ENCODE peak calls at places on chromosomes 7 and 10, in nine cellular contexts. G is right atrium auricular region; E is upper lobe of right lung; C is PC-3; B is K562; M is transverse colon; P is A549; W is CD8-positive, alpha-beta T cell; V is gastrocnemius medialis. H is an unnamed sample.

GRCh38 chr10:29811751-29812427 is 177.1 kb upstream of the SVIL start:
- DNase-seq in V (peak; percentile 89), P (peak; percentile 33), C (peak; percentile 79), E (no peak), M (peak; percentile 50), W (no peak), G (no peak), B (no peak), H (no peak)

GRCh38 chr10:103463456-103463855 is 4.8 kb upstream of the CALHM1 start:
- DNase-seq in P (no peak), M (no peak), C (no peak), V (no peak), G (no peak), B (no peak), W (no peak), E (no peak), H (no peak)

GRCh38 chr7:43175525-43176200 is 63.2 kb downstream of the HECW1 start:
- DNase-seq in W (no peak), B (no peak), G (no peak), E (no peak), M (no peak), C (no peak), V (no peak), P (no peak), H (no peak)

GRCh38 chr7:8408871-8409270 is 24.5 kb upstream of the NXPH1 start:
- DNase-seq in C (no peak), B (no peak), M (no peak), G (no peak), V (no peak), W (no peak), E (no peak), P (no peak), H (no peak)

GRCh38 chr10:97764519-97764931 is 7.3 kb downstream of the SFRP5 start:
- DNase-seq in P (no peak), M (no peak), W (no peak), E (no peak), V (no peak), G (no peak), B (no peak), C (no peak), H (no peak)

GRCh38 chr7:43869898-43870240 is 552 bp upstream of the MRPS24 start:
- DNase-seq in M (peak; percentile 26), V (peak; percentile 52), B (no peak), E (no peak), C (peak; percentile 87), G (no peak), W (no peak), P (peak; percentile 28), H (no peak)

GRCh38 chr7:79284226-79284625 is 169.2 kb downstream of the MAGI2 start:
- DNase-seq in B (no peak), W (no peak), M (no peak), V (no peak), G (no peak), E (no peak), C (no peak), P (no peak), H (no peak)

GRCh38 chr10:24483701-24484100 is 240.0 kb downstream of the ARHGAP21 start:
- DNase-seq in V (peak; percentile 51), C (peak; percentile 91), B (no peak), G (no peak), M (peak; percentile 81), W (no peak), E (peak; percentile 77), P (peak; percentile 91), H (peak; percentile 15)

GRCh38 chr7:39753823-39754325 is 130.5 kb downstream of the RALA start:
- DNase-seq in G (no peak), B (no peak), W (no peak), M (no peak), C (no peak), E (no peak), P (no peak), V (no peak), H (no peak)

GRCh38 chr7:135748770-135749169 is at the start of gene FAM180A:
- DNase-seq in G (no peak), W (no peak), C (no peak), V (peak; percentile 46), E (no peak), B (no peak), P (no peak), M (peak; percentile 31), H (no peak)

GRCh38 chr10:51092402-51092801 is 18.1 kb downstream of the PRKG1 start:
- DNase-seq in P (no peak), V (peak; percentile 79), C (peak; percentile 79), G (peak; percentile 75), E (no peak), W (no peak), M (peak; percentile 63), B (no peak), H (no peak)

GRCh38 chr10:131681656-131682055 is 219.2 kb upstream of the PPP2R2D start:
- DNase-seq in M (no peak), V (no peak), W (no peak), E (peak; percentile 22), C (no peak), G (no peak), B (no peak), P (no peak), H (no peak)

GRCh38 chr10:131683941-131684340 is 216.9 kb upstream of the PPP2R2D start:
- DNase-seq in E (no peak), W (no peak), C (no peak), B (no peak), V (no peak), P (no peak), G (no peak), M (no peak), H (no peak)

GRCh38 chr10:131681122-131681521 is 219.7 kb upstream of the PPP2R2D start:
- DNase-seq in C (no peak), V (no peak), G (no peak), P (no peak), W (no peak), M (no peak), B (no peak), E (peak; percentile 41), H (no peak)

GRCh38 chr10:131683281-131683861 is 217.4 kb upstream of the PPP2R2D start:
- DNase-seq in C (no peak), B (no peak), G (no peak), P (no peak), V (no peak), W (no peak), E (peak; percentile 48), M (no peak), H (no peak)

DNA sequence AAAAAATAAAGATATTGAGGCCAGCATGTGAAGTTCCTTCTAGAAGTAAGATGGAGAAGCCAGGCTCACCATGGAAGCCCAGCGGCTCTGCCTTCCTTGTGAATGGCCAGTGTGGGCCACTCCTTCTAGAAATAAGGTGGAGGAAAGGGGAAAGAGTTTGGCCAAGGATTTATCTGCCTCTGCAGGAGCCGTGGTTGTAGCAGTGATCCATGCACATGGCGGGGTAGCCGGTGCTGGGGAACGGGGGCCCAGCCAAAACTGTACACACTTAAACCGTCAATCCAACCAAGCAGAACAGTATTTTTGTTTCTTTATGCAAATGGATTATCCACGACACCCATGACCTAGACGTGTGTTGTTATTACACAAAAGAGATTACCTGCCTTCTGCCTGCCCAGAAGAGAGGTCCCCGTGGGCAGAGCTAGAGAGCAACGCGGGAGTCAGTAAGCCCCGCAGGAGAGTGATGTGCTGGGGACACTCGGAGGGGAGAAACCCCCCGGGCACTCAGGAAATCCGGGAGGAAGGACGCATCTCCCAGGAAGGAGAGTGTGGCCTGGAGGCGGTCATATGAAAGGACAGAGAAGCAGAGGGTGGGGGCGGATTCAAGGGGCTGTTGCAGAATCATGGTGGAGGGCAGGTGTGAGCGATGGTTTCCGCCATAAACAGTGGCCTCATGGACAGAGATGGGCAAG is 218.4 kb upstream of the PPP2R2D start:
- DNase-seq in W (no peak), G (no peak), V (no peak), E (peak; percentile 38), B (no peak), P (no peak), M (no peak), C (no peak), H (no peak)
- H3K9me3 ChIP-seq in W (no peaks in the 10 kb centered on the region), G (no peaks in the 10 kb centered on the region), V (no peaks in the 10 kb centered on the region), E (no peaks in the 10 kb centered on the region), B (no peaks in the 10 kb centered on the region), P (no peaks in the 10 kb centered on the region), M (no peaks in the 10 kb centered on the region), C (no peaks in the 10 kb centered on the region), H (peaks cover 17% of the 10 kb centered on the region)

DNA sequence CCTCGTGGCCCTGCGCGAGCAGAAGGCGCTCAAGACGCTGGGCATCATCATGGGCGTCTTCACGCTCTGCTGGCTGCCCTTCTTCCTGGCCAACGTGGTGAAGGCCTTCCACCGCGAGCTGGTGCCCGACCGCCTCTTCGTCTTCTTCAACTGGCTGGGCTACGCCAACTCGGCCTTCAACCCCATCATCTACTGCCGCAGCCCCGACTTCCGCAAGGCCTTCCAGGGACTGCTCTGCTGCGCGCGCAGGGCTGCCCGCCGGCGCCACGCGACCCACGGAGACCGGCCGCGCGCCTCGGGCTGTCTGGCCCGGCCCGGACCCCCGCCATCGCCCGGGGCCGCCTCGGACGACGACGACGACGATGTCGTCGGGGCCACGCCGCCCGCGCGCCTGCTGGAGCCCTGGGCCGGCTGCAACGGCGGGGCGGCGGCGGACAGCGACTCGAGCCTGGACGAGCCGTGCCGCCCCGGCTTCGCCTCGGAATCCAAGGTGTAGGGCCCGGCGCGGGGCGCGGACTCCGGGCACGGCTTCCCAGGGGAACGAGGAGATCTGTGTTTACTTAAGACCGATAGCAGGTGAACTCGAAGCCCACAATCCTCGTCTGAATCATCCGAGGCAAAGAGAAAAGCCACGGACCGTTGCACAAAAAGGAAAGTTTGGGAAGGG is 1.5 kb downstream of the ADRB1 start:
- DNase-seq in G (no peak), V (no peak), W (no peak), E (peak; percentile 76), M (peak; percentile 23), B (no peak), P (no peak), C (peak; percentile 11), H (peak; percentile 31)
- H3K4me3 ChIP-seq in G (peak overlapping the region; percentile 69), V (no peak overlapping the region), W (peak overlapping the region; percentile 15), E (peak overlapping the region; percentile 55), M (peak overlapping the region; percentile 33), B (no peak overlapping the region), P (no peak overlapping the region), C (peak overlapping the region; percentile 52), H (peak overlapping the region; percentile 37)

GRCh38 chr10:124713679-124714298 is 30.4 kb downstream of the FAM53B start:
- DNase-seq in B (no peak), M (no peak), W (no peak), V (no peak), P (no peak), G (no peak), C (no peak), E (no peak), H (no peak)
- H3K4me1 ChIP-seq in B (peaks cover 33% of the 10 kb centered on the region), M (peaks cover 33% of the 10 kb centered on the region), W (peaks cover 55% of the 10 kb centered on the region), V (peaks cover 61% of the 10 kb centered on the region), P (peaks cover 6% of the 10 kb centered on the region), G (no peaks in the 10 kb centered on the region), C (peaks cover 8% of the 10 kb centered on the region), E (peaks cover 51% of the 10 kb centered on the region), H (no peaks in the 10 kb centered on the region)

DNA sequence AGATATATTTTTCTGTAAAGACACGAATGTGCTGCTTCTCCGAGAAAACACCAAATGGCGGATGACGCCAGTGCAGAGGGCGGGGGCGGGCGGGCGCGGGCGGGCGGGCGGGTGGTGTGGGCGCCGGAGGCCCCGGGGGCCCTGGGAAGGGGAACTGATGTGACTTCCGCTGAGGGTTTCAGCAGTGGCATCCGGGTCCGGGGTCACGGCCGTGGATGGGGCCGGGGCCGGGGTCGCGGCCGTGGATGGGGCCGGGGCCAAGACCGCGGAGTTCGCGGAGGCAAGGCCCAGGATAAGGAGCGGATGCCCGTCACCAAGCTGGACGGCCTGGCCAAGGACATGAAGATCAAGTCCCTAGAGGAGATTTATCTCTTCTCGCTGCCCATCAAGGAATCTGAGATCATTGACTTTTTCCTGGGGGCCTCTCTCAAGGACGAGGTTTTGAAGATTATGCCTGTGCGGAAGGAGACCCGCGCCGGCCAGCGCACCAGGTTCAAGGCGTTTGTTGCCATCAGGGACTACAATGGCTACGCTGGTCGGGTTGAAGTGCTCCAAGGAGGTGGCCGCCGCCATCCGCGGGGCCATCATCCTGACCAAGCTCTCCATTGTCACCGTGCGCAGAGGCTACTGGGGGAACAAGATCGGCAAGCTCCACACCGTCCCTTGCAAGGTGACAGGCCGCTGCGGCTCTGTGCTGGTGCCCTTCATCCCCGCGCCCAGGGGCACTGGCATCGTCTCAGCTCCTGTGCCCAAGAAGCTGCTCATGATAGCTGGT is 20.3 kb upstream of the IGF2BP3 start:
- DNase-seq in G (no peak), E (peak; percentile 73), P (no peak), M (peak; percentile 38), W (peak; percentile 32), V (peak; percentile 17), C (no peak), B (peak; percentile 61), H (peak; percentile 60)
- H3K9me3 ChIP-seq in G (no peaks in the 10 kb centered on the region), E (no peaks in the 10 kb centered on the region), P (no peaks in the 10 kb centered on the region), M (no peaks in the 10 kb centered on the region), W (no peaks in the 10 kb centered on the region), V (no peaks in the 10 kb centered on the region), C (no peaks in the 10 kb centered on the region), B (no peaks in the 10 kb centered on the region), H (no peaks in the 10 kb centered on the region)